ENCODE peak calls at places on chromosome 12, in nine cellular contexts. X is heart left ventricle, J is A549, I is sigmoid colon, T is transverse colon, L is HCT116, H is gastrocnemius medialis, S is NB4, M is GM12892. A is an unnamed sample.

GRCh38 chr12:56315256-56315625 is 547 bp downstream of the CNPY2 start:
- DNase-seq in I (no peak), L (no peak), S (no peak), M (no peak), J (no peak), T (peak), H (no peak), X (no peak), A (no peak)

GRCh38 chr12:67268896-67269631 is at the start of gene CAND1:
- DNase-seq in L (peak), H (peak), J (peak), S (peak), T (peak), M (peak), I (peak), X (peak), A (peak)

GRCh38 chr12:52924764-52925716 is 20.2 kb upstream of the KRT8 start:
- DNase-seq in X (no peak), I (no peak), M (no peak), S (no peak), H (no peak), T (peak), L (peak), J (peak), A (no peak)

GRCh38 chr12:79058342-79058741 is 193.8 kb downstream of the SYT1 start:
- DNase-seq in I (no peak), X (no peak), L (peak), M (no peak), H (no peak), T (no peak), S (peak), J (peak), A (no peak)

GRCh38 chr12:57772429-57773322 is at the start of gene EEF1AKMT3:
- DNase-seq in J (peak), T (peak), L (no peak), M (peak), X (peak), S (peak), H (peak), I (peak), A (peak)

GRCh38 chr12:45065125-45065626 is 14.3 kb upstream of the DBX2 start:
- DNase-seq in S (no peak), J (no peak), X (no peak), I (no peak), M (no peak), H (no peak), L (no peak), T (no peak), A (no peak)

GRCh38 chr12:47732504-47732903 is 7.2 kb upstream of the ENDOU start:
- DNase-seq in J (no peak), H (no peak), M (no peak), T (no peak), I (no peak), X (no peak), L (no peak), S (no peak), A (no peak)

GRCh38 chr12:116539361-116539771 is 19.8 kb upstream of the MAP1LC3B2 start:
- DNase-seq in L (no peak), J (no peak), S (no peak), X (no peak), M (no peak), T (no peak), H (no peak), I (no peak), A (no peak)

GRCh38 chr12:27083861-27084271 is 1.5 kb upstream of the C12orf71 start:
- DNase-seq in H (no peak), T (no peak), I (no peak), X (peak), J (no peak), S (no peak), L (no peak), M (no peak), A (no peak)

GRCh38 chr12:118455327-118455726 is 79.0 kb downstream of the SUDS3 start:
- DNase-seq in H (no peak), T (no peak), M (no peak), S (peak), I (no peak), J (no peak), L (no peak), X (no peak), A (no peak)

GRCh38 chr12:91896725-91897515 is 248.7 kb downstream of the BTG1 start:
- DNase-seq in X (no peak), M (no peak), S (no peak), L (no peak), T (no peak), H (no peak), J (no peak), I (peak), A (no peak)

GRCh38 chr12:50215033-50215432 is 47.9 kb upstream of the CERS5 start:
- DNase-seq in T (no peak), L (no peak), J (no peak), I (no peak), S (no peak), H (no peak), X (no peak), M (no peak), A (no peak)

GRCh38 chr12:7142057-7142644 is 12.0 kb downstream of the CLSTN3 start:
- DNase-seq in L (no peak), T (peak), X (no peak), I (no peak), S (peak), M (no peak), J (peak), H (no peak), A (peak)

GRCh38 chr12:71947645-71948105 is 9.0 kb downstream of the TPH2 start:
- DNase-seq in L (no peak), S (peak), T (no peak), H (peak), M (no peak), X (no peak), J (no peak), I (no peak), A (no peak)

GRCh38 chr12:7681535-7681934 is 14.0 kb downstream of the GDF3 start:
- DNase-seq in X (no peak), L (no peak), T (no peak), S (no peak), M (no peak), J (no peak), I (no peak), H (no peak), A (no peak)

GRCh38 chr12:89920866-89921265 is 212.2 kb upstream of the ATP2B1 start:
- DNase-seq in M (no peak), H (no peak), T (no peak), J (no peak), I (no peak), S (no peak), L (no peak), X (no peak), A (no peak)

GRCh38 chr12:27762757-27763156 is 17.3 kb upstream of the KLHL42 start:
- DNase-seq in I (no peak), T (no peak), J (no peak), X (no peak), M (no peak), L (no peak), H (no peak), S (no peak), A (no peak)

GRCh38 chr12:50772470-50772869 is 8.6 kb downstream of the ATF1 start:
- DNase-seq in L (no peak), J (no peak), H (no peak), T (no peak), I (no peak), S (no peak), M (no peak), X (no peak), A (no peak)

GRCh38 chr12:121534495-121535148 is 46.2 kb downstream of the KDM2B start:
- DNase-seq in X (no peak), H (no peak), S (no peak), T (no peak), M (peak), L (no peak), I (peak), J (no peak), A (no peak)

GRCh38 chr12:11147420-11147819 is 13.0 kb upstream of the TAS2R30 start:
- DNase-seq in I (no peak), M (no peak), L (no peak), H (no peak), J (no peak), X (no peak), S (no peak), T (no peak), A (no peak)

GRCh38 chr12:54082402-54082892 is 28.8 kb downstream of the HOXC4 start:
- DNase-seq in L (no peak), M (no peak), I (peak), J (no peak), H (no peak), X (no peak), S (no peak), T (peak), A (no peak)

DNA sequence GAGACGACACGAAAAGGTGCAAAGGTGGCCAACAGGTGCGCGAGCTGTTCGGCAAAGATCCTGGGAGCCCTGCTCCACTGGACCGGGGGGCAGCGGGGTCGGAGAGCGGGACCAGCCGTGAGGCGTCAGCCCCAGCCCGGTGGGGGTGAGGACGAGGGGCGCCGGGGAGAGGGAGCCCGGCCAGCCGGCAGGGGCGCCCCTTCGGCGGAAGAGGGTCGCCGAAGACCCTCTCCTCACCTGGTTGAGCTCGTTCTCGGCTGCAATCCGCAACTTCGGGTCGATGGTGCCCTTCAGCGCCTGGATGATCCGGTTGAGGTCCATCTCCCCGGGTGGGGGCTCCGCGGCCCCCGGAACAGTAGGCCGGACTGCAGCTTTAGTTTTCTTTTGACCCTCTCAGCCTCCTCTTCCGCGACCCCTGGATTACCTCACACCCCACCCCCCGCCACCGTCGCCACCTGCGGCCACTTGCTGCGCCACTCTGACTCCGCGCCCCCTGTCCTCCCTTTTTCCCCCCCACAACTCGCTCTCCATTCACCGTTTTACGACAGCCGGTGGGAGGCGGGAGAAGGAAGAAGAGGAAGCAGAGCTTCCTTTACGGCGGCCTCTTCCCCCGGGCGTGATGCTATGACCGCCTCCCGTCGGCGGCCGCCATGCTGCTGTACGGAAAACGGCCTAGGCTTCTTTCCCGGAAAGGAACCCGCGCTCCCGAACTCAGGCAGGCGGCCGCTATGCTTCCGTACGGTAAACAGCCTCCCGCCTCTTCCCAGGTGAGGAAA is at the start of gene IPO8:
- DNase-seq in S (peak), J (peak), X (peak), H (peak), M (peak), I (peak), T (peak), L (peak), A (peak)
- TF ChIP-seq POLR2A in S (peak), J (peak), X (peak), H (peak), M (peak), I (no peak), T (peak), L (no peak), A (peak)

GRCh38 chr12:46368684-46369083 is 3.9 kb downstream of the SLC38A2 start:
- DNase-seq in H (no peak), L (no peak), J (no peak), X (no peak), T (no peak), M (no peak), I (no peak), S (no peak), A (no peak)

GRCh38 chr12:46368138-46368537 is 4.4 kb downstream of the SLC38A2 start:
- DNase-seq in I (no peak), X (no peak), H (no peak), L (no peak), M (no peak), T (no peak), S (no peak), J (no peak), A (no peak)

GRCh38 chr12:46369474-46370379 is 2.8 kb downstream of the SLC38A2 start:
- DNase-seq in T (no peak), M (no peak), X (no peak), S (no peak), L (no peak), H (no peak), I (no peak), J (no peak), A (no peak)

GRCh38 chr12:46370380-46370734 is 2.2 kb downstream of the SLC38A2 start:
- DNase-seq in M (no peak), J (no peak), H (no peak), I (no peak), L (no peak), S (no peak), T (no peak), X (no peak), A (no peak)

GRCh38 chr12:46369095-46369473 is 3.5 kb downstream of the SLC38A2 start:
- DNase-seq in M (no peak), J (no peak), S (no peak), T (no peak), X (no peak), H (no peak), I (no peak), L (no peak), A (no peak)
- TF ChIP-seq POLR2A in M (no peak), J (no peak), S (no peak), T (no peak), X (no peak), H (no peak), I (no peak), L (no peak), A (no peak)

GRCh38 chr12:113186666-113187325 is 1.3 kb downstream of the RITA1 start:
- DNase-seq in H (no peak), S (no peak), I (no peak), M (no peak), X (no peak), J (no peak), T (peak), L (no peak), A (no peak)

GRCh38 chr12:113184098-113184899 is 979 bp downstream of the DDX54 start:
- DNase-seq in I (no peak), X (no peak), L (peak), H (no peak), S (no peak), T (no peak), M (no peak), J (no peak), A (no peak)

GRCh38 chr12:113184900-113185179 is 438 bp downstream of the DDX54 start:
- DNase-seq in X (peak), H (peak), S (peak), I (peak), J (peak), L (peak), M (peak), T (peak), A (peak)

GRCh38 chr12:113186033-113186365 is 478 bp downstream of the RITA1 start:
- DNase-seq in X (no peak), T (no peak), L (no peak), S (peak), I (no peak), M (no peak), H (no peak), J (no peak), A (peak)

GRCh38 chr12:113185180-113186032 is at the start of the genes DDX54 and RITA1:
- DNase-seq in L (peak), T (peak), H (peak), S (peak), I (peak), M (peak), X (peak), J (peak), A (peak)
- TF ChIP-seq POLR2A in L (peak), T (peak), H (peak), S (peak), I (no peak), M (peak), X (peak), J (peak), A (peak)

GRCh38 chr12:110889361-110889760 is 31.0 kb downstream of the MYL2 start:
- DNase-seq in T (no peak), J (no peak), S (no peak), L (no peak), I (no peak), M (no peak), X (no peak), H (no peak), A (no peak)
- TF ChIP-seq POLR2A in T (no peak), J (no peak), S (no peak), L (no peak), I (no peak), M (no peak), X (no peak), H (no peak), A (no peak)

GRCh38 chr12:112159146-112159541 is 33.8 kb downstream of the TRAFD1 start:
- DNase-seq in M (no peak), S (no peak), J (no peak), H (no peak), I (peak), X (no peak), T (no peak), L (no peak), A (no peak)
- TF ChIP-seq POLR2A in M (no peak), S (no peak), J (no peak), H (no peak), I (no peak), X (no peak), T (no peak), L (no peak), A (no peak)